ENCODE peak calls at places on chromosomes 4 and X, in five cellular contexts. E, Q, A, Z and X are unnamed samples.

GRCh38 chr4:8273450-8273849 is 3.9 kb downstream of the HTRA3 start:
- DNase-seq in E (no peak), Q (no peak), A (no peak), Z (no peak), X (no peak)

GRCh38 chr4:13399257-13399656 is 84.9 kb downstream of the RAB28 start:
- DNase-seq in E (peak), Q (no peak), A (no peak), Z (no peak), X (no peak)

GRCh38 chr4:73142995-73143547 is 73.6 kb upstream of the COX18 start:
- DNase-seq in E (no peak), Q (no peak), A (peak), Z (no peak), X (no peak)

GRCh38 chr4:31156221-31156620 is 436.1 kb downstream of the PCDH7 start:
- DNase-seq in E (no peak), Q (no peak), A (no peak), Z (no peak), X (no peak)

GRCh38 chr4:27760176-27760575 is 899.5 kb downstream of the STIM2 start:
- DNase-seq in E (no peak), Q (no peak), A (no peak), Z (no peak), X (no peak)

GRCh38 chr4:57064811-57065711 is 45.1 kb downstream of the IGFBP7 start:
- DNase-seq in E (peak), Q (no peak), A (no peak), Z (no peak), X (no peak)

GRCh38 chrX:152733261-152733975 is at the start of the genes CSAG1 and MAGEA12:
- DNase-seq in E (no peak), Q (peak), A (peak), Z (no peak), X (no peak)

GRCh38 chrX:20653070-20653469 is 386.4 kb upstream of the RPS6KA3 start:
- DNase-seq in E (no peak), Q (no peak), A (no peak), Z (no peak), X (no peak)

GRCh38 chr4:3270141-3270611 is 21.2 kb downstream of the MSANTD1 start:
- DNase-seq in E (no peak), Q (no peak), A (no peak), Z (no peak), X (no peak)

GRCh38 chr4:169810325-169811323 is 52.9 kb upstream of the HPF1 start:
- DNase-seq in E (peak), Q (no peak), A (peak), Z (peak), X (no peak)

GRCh38 chr4:48799157-48799556 is 19.1 kb upstream of the FRYL start:
- DNase-seq in E (no peak), Q (no peak), A (no peak), Z (no peak), X (no peak)

GRCh38 chr4:184265566-184266351 is 48.1 kb upstream of the ENPP6 start:
- DNase-seq in E (peak), Q (no peak), A (peak), Z (no peak), X (no peak)
- H3K4me3 ChIP-seq in E (no peak), Q (no peak), A (peak), Z (no peak), X (peak)

DNA sequence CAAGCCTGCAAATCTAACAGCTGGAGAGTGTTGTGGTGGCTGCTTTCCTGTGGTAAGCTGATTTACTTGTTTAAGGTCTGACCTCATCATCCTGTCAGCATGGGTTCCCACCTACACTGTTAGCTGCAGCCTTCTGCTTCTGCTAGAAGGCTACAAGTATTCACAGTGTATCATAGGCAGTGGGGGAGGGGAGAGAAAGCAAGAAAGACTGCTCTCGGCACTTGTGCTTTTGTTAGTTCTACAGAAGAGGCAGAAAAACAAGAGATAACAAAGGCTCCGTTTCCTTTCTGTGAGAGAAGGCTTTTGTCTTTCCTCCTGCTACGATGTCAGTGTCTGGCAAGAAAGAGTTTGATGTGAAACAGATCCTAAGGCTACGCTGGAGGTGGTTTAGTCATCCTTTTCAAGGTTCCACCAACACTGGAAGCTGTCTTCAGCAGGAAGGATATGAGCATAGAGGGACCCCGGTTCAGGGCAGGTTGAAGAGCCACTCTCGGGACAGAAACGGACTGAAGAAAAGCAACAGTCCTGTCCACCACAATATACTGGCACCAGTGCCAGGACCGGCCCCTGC is at the start of gene KLHL4:
- DNase-seq in E (peak), Q (no peak), A (peak), Z (no peak), X (peak)
- H3K4me3 ChIP-seq in E (peak), Q (no peak), A (peak), Z (no peak), X (peak)

GRCh38 chr4:120052840-120053239 is 13.8 kb downstream of the MAD2L1 start:
- DNase-seq in E (peak), Q (no peak), A (no peak), Z (no peak), X (peak)

GRCh38 chr4:120055795-120056194 is 10.9 kb downstream of the MAD2L1 start:
- DNase-seq in E (no peak), Q (no peak), A (no peak), Z (no peak), X (no peak)

GRCh38 chr4:120055167-120055566 is 11.5 kb downstream of the MAD2L1 start:
- DNase-seq in E (no peak), Q (no peak), A (no peak), Z (no peak), X (no peak)

GRCh38 chr4:120053916-120054315 is 12.7 kb downstream of the MAD2L1 start:
- DNase-seq in E (no peak), Q (no peak), A (no peak), Z (no peak), X (no peak)

GRCh38 chr4:120049732-120050494 is 16.7 kb downstream of the MAD2L1 start:
- DNase-seq in E (peak), Q (peak), A (peak), Z (peak), X (peak)
- H3K4me3 ChIP-seq in E (peak), Q (no peak), A (no peak), Z (no peak), X (no peak)

GRCh38 chrX:154375156-154375504 is 696 bp upstream of the FLNA start:
- DNase-seq in E (no peak), Q (no peak), A (no peak), Z (no peak), X (no peak)
- H3K4me3 ChIP-seq in E (peak), Q (no peak), A (no peak), Z (no peak), X (peak)